ENCODE peak calls at places on chromosomes 13 and 19, in ten cellular contexts. One of them, this sample, is unnamed.

GRCh38 chr13:29527511-29527910 is 68.0 kb downstream of the SLC7A1 start:
- DNase-seq in GM03348: no peak
- DNase-seq in activated naive CD4-positive, alpha-beta T cell: no peak
- DNase-seq in activated CD4-positive, alpha-beta T cell treated with anti-CD3 and anti-CD28 coated beads for 24 hours: no peak
- DNase-seq in posterior cingulate gyrus: no peak
- DNase-seq in GM13976: no peak
- DNase-seq in foreskin fibroblast: no peak
- DNase-seq in myocyte: no peak
- DNase-seq in dorsolateral prefrontal cortex: no peak
- DNase-seq in esophagus muscularis mucosa: no peak
- DNase-seq in this sample: no peak

GRCh38 chr13:37889102-37889501 is 19.5 kb upstream of the TRPC4 start:
- DNase-seq in GM03348: no peak
- DNase-seq in activated naive CD4-positive, alpha-beta T cell: no peak
- DNase-seq in activated CD4-positive, alpha-beta T cell treated with anti-CD3 and anti-CD28 coated beads for 24 hours: no peak
- DNase-seq in posterior cingulate gyrus: no peak
- DNase-seq in GM13976: no peak
- DNase-seq in foreskin fibroblast: no peak
- DNase-seq in myocyte: peak; percentile 6
- DNase-seq in dorsolateral prefrontal cortex: no peak
- DNase-seq in esophagus muscularis mucosa: no peak
- DNase-seq in this sample: no peak

GRCh38 chr13:60572855-60573254 is 175.8 kb downstream of the TDRD3 start:
- DNase-seq in GM03348: no peak
- DNase-seq in activated naive CD4-positive, alpha-beta T cell: no peak
- DNase-seq in activated CD4-positive, alpha-beta T cell treated with anti-CD3 and anti-CD28 coated beads for 24 hours: no peak
- DNase-seq in posterior cingulate gyrus: no peak
- DNase-seq in GM13976: no peak
- DNase-seq in foreskin fibroblast: no peak
- DNase-seq in myocyte: no peak
- DNase-seq in dorsolateral prefrontal cortex: no peak
- DNase-seq in esophagus muscularis mucosa: no peak
- DNase-seq in this sample: no peak

GRCh38 chr13:98697833-98698232 is 54.6 kb downstream of the SLC15A1 start:
- DNase-seq in GM03348: no peak
- DNase-seq in activated naive CD4-positive, alpha-beta T cell: no peak
- DNase-seq in activated CD4-positive, alpha-beta T cell treated with anti-CD3 and anti-CD28 coated beads for 24 hours: no peak
- DNase-seq in posterior cingulate gyrus: no peak
- DNase-seq in GM13976: no peak
- DNase-seq in foreskin fibroblast: no peak
- DNase-seq in myocyte: no peak
- DNase-seq in dorsolateral prefrontal cortex: no peak
- DNase-seq in esophagus muscularis mucosa: no peak
- DNase-seq in this sample: no peak

GRCh38 chr19:3119071-3119781 is 16.6 kb upstream of the GNA15 start:
- DNase-seq in GM03348: no peak
- DNase-seq in activated naive CD4-positive, alpha-beta T cell: no peak
- DNase-seq in activated CD4-positive, alpha-beta T cell treated with anti-CD3 and anti-CD28 coated beads for 24 hours: no peak
- DNase-seq in posterior cingulate gyrus: no peak
- DNase-seq in GM13976: no peak
- DNase-seq in foreskin fibroblast: no peak
- DNase-seq in myocyte: no peak
- DNase-seq in dorsolateral prefrontal cortex: no peak
- DNase-seq in esophagus muscularis mucosa: no peak
- DNase-seq in this sample: no peak

GRCh38 chr19:56393119-56394012 is at the start of gene ZNF582:
- DNase-seq in GM03348: peak; percentile 95
- DNase-seq in activated naive CD4-positive, alpha-beta T cell: peak; percentile 77
- DNase-seq in activated CD4-positive, alpha-beta T cell treated with anti-CD3 and anti-CD28 coated beads for 24 hours: peak; percentile 84
- DNase-seq in posterior cingulate gyrus: peak; percentile 98
- DNase-seq in GM13976: peak; percentile 96
- DNase-seq in foreskin fibroblast: peak; percentile 97
- DNase-seq in myocyte: peak; percentile 93
- DNase-seq in dorsolateral prefrontal cortex: peak; percentile 95
- DNase-seq in esophagus muscularis mucosa: peak; percentile 97
- DNase-seq in this sample: peak; percentile 96

GRCh38 chr13:110410906-110411305 is 103.8 kb downstream of the COL4A2 start:
- DNase-seq in GM03348: no peak
- DNase-seq in activated naive CD4-positive, alpha-beta T cell: no peak
- DNase-seq in activated CD4-positive, alpha-beta T cell treated with anti-CD3 and anti-CD28 coated beads for 24 hours: no peak
- DNase-seq in posterior cingulate gyrus: no peak
- DNase-seq in GM13976: no peak
- DNase-seq in foreskin fibroblast: no peak
- DNase-seq in myocyte: no peak
- DNase-seq in dorsolateral prefrontal cortex: no peak
- DNase-seq in esophagus muscularis mucosa: no peak
- DNase-seq in this sample: no peak

GRCh38 chr19:1862424-1863307 is 713 bp downstream of the KLF16 start:
- DNase-seq in GM03348: peak; percentile 86
- DNase-seq in activated naive CD4-positive, alpha-beta T cell: peak; percentile 44
- DNase-seq in activated CD4-positive, alpha-beta T cell treated with anti-CD3 and anti-CD28 coated beads for 24 hours: no peak
- DNase-seq in posterior cingulate gyrus: no peak
- DNase-seq in GM13976: peak; percentile 78
- DNase-seq in foreskin fibroblast: no peak
- DNase-seq in myocyte: no peak
- DNase-seq in dorsolateral prefrontal cortex: no peak
- DNase-seq in esophagus muscularis mucosa: no peak
- DNase-seq in this sample: no peak

GRCh38 chr19:50514346-50515167 is 844 bp upstream of the ASPDH start:
- DNase-seq in GM03348: no peak
- DNase-seq in activated naive CD4-positive, alpha-beta T cell: no peak
- DNase-seq in activated CD4-positive, alpha-beta T cell treated with anti-CD3 and anti-CD28 coated beads for 24 hours: no peak
- DNase-seq in posterior cingulate gyrus: peak; percentile 97
- DNase-seq in GM13976: no peak
- DNase-seq in foreskin fibroblast: no peak
- DNase-seq in myocyte: no peak
- DNase-seq in dorsolateral prefrontal cortex: peak; percentile 83
- DNase-seq in esophagus muscularis mucosa: no peak
- DNase-seq in this sample: no peak

This sample was measured in left ventricle myocardium inferior.